ENCODE peak calls at places on chromosome 9, in four cellular contexts. G, T, P and U are unnamed samples.

GRCh38 chr9:82491604-82492003 is 503.0 kb downstream of the SPATA31D1 start:
- DNase-seq in T (no peak), P (no peak), G (no peak), U (no peak)

GRCh38 chr9:20703146-20703545 is 19.1 kb downstream of the FOCAD start:
- DNase-seq in P (no peak), G (no peak), T (no peak), U (no peak)

GRCh38 chr9:93968451-93969327 is 13.5 kb upstream of the BARX1 start:
- DNase-seq in G (no peak), T (peak; percentile 53), P (no peak), U (no peak)

GRCh38 chr9:129550199-129550839 is 70.6 kb downstream of the C9orf50 start:
- DNase-seq in P (no peak), G (peak; percentile 55), T (no peak), U (peak; percentile 56)

GRCh38 chr9:37422289-37423104 is at the start of gene GRHPR:
- DNase-seq in G (peak; percentile 82), T (peak; percentile 78), P (peak; percentile 97), U (peak; percentile 78)

GRCh38 chr9:504921-505821 is 290.5 kb downstream of the DOCK8 start:
- DNase-seq in G (peak; percentile 26), T (no peak), P (peak; percentile 16), U (peak; percentile 47)

GRCh38 chr9:72588336-72588735 is 66.9 kb downstream of the TMC1 start:
- DNase-seq in P (no peak), T (no peak), G (no peak), U (no peak)

GRCh38 chr9:137960496-137960895 is 82.9 kb downstream of the CACNA1B start:
- DNase-seq in T (no peak), G (peak; percentile 11), P (peak; percentile 31), U (peak; percentile 72)

GRCh38 chr9:91033802-91034201 is 232.2 kb downstream of the SYK start:
- DNase-seq in T (peak; percentile 13), G (peak; percentile 57), P (peak; percentile 29), U (peak; percentile 84)

GRCh38 chr9:134301387-134302129 is 24.7 kb upstream of the RXRA start:
- DNase-seq in P (no peak), T (no peak), G (no peak), U (no peak)

GRCh38 chr9:37466037-37466709 is 923 bp upstream of the ZBTB5 start:
- DNase-seq in G (peak; percentile 93), P (peak; percentile 71), T (peak; percentile 25), U (peak; percentile 72)

GRCh38 chr9:81529556-81530193 is 159.7 kb downstream of the TLE1 start:
- DNase-seq in T (peak; percentile 25), P (no peak), G (peak; percentile 78), U (no peak)

GRCh38 chr9:93244510-93245436 is 60.8 kb downstream of the WNK2 start:
- DNase-seq in G (no peak), P (no peak), T (no peak), U (no peak)

GRCh38 chr9:38380872-38381534 is 11.5 kb upstream of the ALDH1B1 start:
- DNase-seq in T (peak; percentile 98), P (peak; percentile 57), G (peak; percentile 60), U (no peak)

GRCh38 chr9:16918920-16919319 is 48.5 kb upstream of the BNC2 start:
- DNase-seq in T (no peak), G (no peak), P (no peak), U (no peak)

GRCh38 chr9:32839486-32839885 is 56.1 kb downstream of the TMEM215 start:
- DNase-seq in P (no peak), T (no peak), G (no peak), U (no peak)

GRCh38 chr9:98573749-98574278 is 134.9 kb downstream of the GABBR2 start:
- DNase-seq in G (no peak), T (no peak), P (no peak), U (no peak)
- TF ChIP-seq MAX in G (no peak), T (no peak), P (no peak), U (no peak)

DNA sequence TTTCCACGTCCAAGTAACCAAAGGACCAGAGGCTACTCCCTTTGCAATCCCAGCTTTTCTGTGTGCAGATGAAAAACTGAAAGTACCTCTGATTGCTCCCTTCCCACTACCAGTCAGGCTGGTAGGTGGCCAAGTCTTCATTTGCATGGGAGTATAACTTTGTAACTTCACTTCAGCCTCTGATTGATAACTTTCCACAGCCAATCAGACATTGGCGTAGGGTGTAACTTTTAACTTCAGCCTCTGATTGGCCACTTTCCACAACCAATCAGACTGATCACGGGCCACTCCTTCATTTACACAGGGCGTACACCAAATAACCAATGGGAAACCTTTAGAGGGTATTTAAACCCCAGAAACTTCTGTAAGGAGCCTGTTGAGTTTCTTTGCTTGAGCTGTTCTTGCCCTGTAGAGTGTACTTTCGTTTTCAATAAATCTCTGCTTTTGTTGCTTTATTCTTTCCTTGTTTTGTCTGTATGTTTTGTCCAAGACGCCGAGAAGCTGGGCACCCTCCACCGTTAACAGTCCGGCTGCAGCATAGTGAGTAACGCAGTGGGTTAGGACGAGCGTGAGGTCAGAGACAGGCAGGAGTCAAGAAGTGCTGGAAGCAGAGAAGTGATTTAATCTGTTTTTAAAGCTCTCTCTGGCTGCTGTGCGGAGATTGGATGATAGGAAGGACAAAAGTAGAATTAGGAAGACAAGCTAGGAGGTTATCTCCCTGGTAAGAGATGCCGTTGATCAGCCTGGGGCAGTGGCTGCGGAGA is 3.5 kb upstream of the EXOSC2 start:
- DNase-seq in T (peak; percentile 97), G (peak; percentile 95), P (peak; percentile 94), U (peak; percentile 42)
- TF ChIP-seq NR3C1 in T (no peak), G (no peak), P (no peak), U (no peak)

GRCh38 chr9:120702075-120702474 is 12.2 kb downstream of the MEGF9 start:
- DNase-seq in G (peak; percentile 39), T (peak; percentile 54), P (no peak), U (no peak)
- TF ChIP-seq MAX in G (no peak), T (no peak), P (no peak), U (no peak)

DNA sequence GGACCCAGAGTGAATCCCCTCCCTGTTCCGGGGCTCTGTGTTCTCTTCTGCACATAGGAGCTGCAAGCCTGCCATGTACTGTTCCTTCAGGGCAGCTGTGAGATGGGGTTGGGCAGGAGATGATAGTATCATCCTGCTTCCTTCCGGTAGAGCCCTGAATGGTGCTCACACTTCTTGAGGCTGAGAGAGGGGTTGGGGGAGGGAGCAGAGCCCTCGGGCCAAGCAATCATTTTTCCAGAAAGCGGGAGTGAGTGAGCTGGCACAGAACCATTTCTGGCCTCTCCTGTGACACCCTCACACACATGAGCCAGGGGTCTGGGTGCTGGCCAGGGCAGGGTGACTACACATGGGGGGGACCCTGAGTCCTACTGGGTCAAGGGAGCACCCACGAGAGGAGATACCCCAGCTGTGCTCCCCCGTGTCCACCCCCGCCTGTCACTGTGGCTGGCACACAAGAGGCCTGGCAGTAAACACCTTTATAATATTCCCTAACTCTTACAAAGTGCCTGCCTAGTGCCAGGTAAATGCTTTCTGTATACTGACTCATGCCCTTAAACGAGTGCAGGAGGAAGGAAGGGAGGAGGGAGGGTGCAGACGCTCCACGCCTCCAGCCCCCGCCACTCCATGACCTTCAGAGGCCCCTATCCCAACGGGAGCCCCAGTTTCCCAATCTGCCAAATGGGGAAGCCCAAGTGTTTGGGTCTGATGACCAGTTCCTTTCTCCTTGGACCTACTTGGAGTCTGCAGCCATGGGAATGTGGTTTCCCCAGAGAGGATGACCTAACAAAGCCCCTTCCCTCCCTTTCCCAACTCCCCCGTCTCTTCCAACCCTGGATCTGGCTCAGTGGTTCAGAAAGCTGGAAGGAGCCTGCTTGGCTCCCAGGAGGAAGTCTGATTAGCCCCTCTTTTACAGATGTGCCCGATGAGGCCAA is 15.5 kb downstream of the AKNA start:
- DNase-seq in G (no peak), P (no peak), T (no peak), U (no peak)
- TF ChIP-seq NR3C1 in G (no peak), P (no peak), T (no peak), U (no peak)

GRCh38 chr9:126763130-126763764 is 41.6 kb upstream of the ZBTB43 start:
- DNase-seq in P (peak; percentile 44), T (no peak), G (peak; percentile 77), U (no peak)
- TF ChIP-seq MAX in P (no peak), T (no peak), G (no peak), U (no peak)

DNA sequence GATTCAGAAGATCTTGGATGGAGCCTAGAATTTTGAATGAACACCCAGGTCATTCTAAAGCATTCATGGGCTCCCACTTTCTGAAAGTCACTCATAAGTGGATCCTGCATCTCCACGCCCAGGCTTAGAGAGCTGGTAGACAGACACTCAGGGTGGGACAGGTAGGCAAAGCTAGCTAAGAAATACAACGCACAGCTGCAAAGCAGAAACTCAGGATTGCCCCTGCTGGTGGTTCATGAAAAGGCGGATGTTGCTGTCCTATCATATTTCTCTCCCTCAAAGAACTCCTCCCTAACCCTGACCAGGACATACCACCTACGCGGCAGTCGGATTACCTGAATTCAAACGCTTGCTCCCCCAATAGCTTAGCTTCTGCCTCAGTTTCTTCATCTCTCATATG is 226.5 kb downstream of the GLIS3 start:
- DNase-seq in G (peak; percentile 38), T (peak; percentile 8), P (no peak), U (peak; percentile 72)
- TF ChIP-seq NR3C1 in G (no peak), T (no peak), P (no peak), U (no peak)